ENCODE peak calls at places on chromosomes 13 and 19, in eight cellular contexts. N is HFFc6; L is ureter; E is lung microvascular endothelial cell; X is EH; U is fibroblast of pulmonary artery; S is RWPE1; W is stimulated activated CD8-positive, alpha-beta memory T cell treated with anti-CD3 and anti-CD28 coated beads, Interleukin-7, amount 100 ng/mL, for 1 hour. D is an unnamed sample.

GRCh38 chr13:30466358-30466714 is 600 bp upstream of the HMGB1 start:
- DNase-seq in W (no peak), U (no peak), S (peak), X (peak), L (no peak), E (no peak), N (peak), D (peak)

GRCh38 chr19:51751655-51752054 is at the start of gene FPR1:
- DNase-seq in L (no peak), N (no peak), E (no peak), W (no peak), U (peak), S (peak), X (no peak), D (peak)

GRCh38 chr19:46975918-46976782 is 43.5 kb upstream of the NPAS1 start:
- DNase-seq in L (peak), W (no peak), U (peak), E (peak), X (peak), N (peak), S (peak), D (peak)

GRCh38 chr13:29594710-29595379 is 643 bp downstream of the SLC7A1 start:
- DNase-seq in U (peak), E (peak), N (peak), S (peak), X (peak), W (peak), L (peak), D (peak)

GRCh38 chr13:44232729-44233128 is 140.9 kb upstream of the SERP2 start:
- DNase-seq in W (no peak), X (no peak), U (no peak), N (no peak), L (no peak), S (no peak), E (no peak), D (no peak)

GRCh38 chr13:109666656-109667448 is 119.5 kb downstream of the IRS2 start:
- DNase-seq in N (no peak), W (no peak), E (no peak), S (peak), U (peak), X (no peak), L (no peak), D (peak)

GRCh38 chr19:15199652-15200574 is 882 bp downstream of the NOTCH3 start:
- DNase-seq in L (no peak), S (no peak), N (no peak), W (no peak), X (peak), U (peak), E (no peak), D (no peak)

GRCh38 chr13:43129511-43130130 is 106.2 kb downstream of the DNAJC15 start:
- DNase-seq in W (no peak), E (no peak), S (no peak), L (no peak), X (no peak), U (no peak), N (no peak), D (no peak)

GRCh38 chr19:50836543-50837195 is 3.3 kb upstream of the KLK15 start:
- DNase-seq in U (no peak), X (no peak), E (no peak), L (no peak), S (no peak), W (no peak), N (no peak), D (no peak)

GRCh38 chr13:96991072-96991471 is 3.2 kb downstream of the OXGR1 start:
- DNase-seq in W (no peak), N (no peak), L (no peak), U (no peak), E (no peak), X (no peak), S (no peak), D (no peak)

GRCh38 chr19:15288146-15288963 is 44.0 kb downstream of the BRD4 start:
- DNase-seq in E (no peak), X (peak), U (no peak), S (no peak), L (no peak), N (peak), W (no peak), D (peak)

GRCh38 chr13:46687810-46688209 is 109.2 kb downstream of the ESD start:
- DNase-seq in U (peak), N (peak), S (peak), E (no peak), W (no peak), X (peak), L (no peak), D (peak)

GRCh38 chr13:75705395-75705794 is 69.3 kb downstream of the LMO7 start:
- DNase-seq in S (peak), X (peak), W (no peak), L (no peak), U (peak), E (peak), N (peak), D (no peak)

GRCh38 chr13:95660981-95661581 is 15.9 kb upstream of the DNAJC3 start:
- DNase-seq in L (no peak), U (peak), N (peak), E (peak), S (peak), X (peak), W (no peak), D (peak)

GRCh38 chr19:11064831-11065303 is 24.4 kb upstream of the LDLR start:
- DNase-seq in L (no peak), S (peak), N (no peak), E (no peak), U (no peak), X (no peak), W (no peak), D (no peak)

GRCh38 chr13:99344610-99345208 is 37.5 kb upstream of the GPR183 start:
- DNase-seq in E (no peak), N (no peak), U (no peak), L (no peak), X (no peak), S (no peak), W (no peak), D (no peak)

GRCh38 chr13:97141564-97142005 is 80.5 kb upstream of the MBNL2 start:
- DNase-seq in N (peak), S (peak), L (peak), U (peak), W (no peak), E (peak), X (peak), D (peak)

GRCh38 chr19:12794196-12794921 is 3.1 kb downstream of the JUNB start:
- DNase-seq in E (peak), S (no peak), N (no peak), W (no peak), U (peak), X (no peak), L (peak), D (no peak)

GRCh38 chr13:29613101-29613500 is 17.6 kb upstream of the SLC7A1 start:
- DNase-seq in E (no peak), W (no peak), L (no peak), S (no peak), N (no peak), X (no peak), U (no peak), D (no peak)

GRCh38 chr19:35249146-35249847 is 495 bp downstream of the LSR start:
- DNase-seq in W (no peak), L (no peak), X (no peak), S (peak), U (no peak), E (no peak), N (no peak), D (no peak)

GRCh38 chr19:45881082-45881908 is 4.6 kb downstream of the IRF2BP1 start:
- DNase-seq in L (no peak), X (no peak), S (no peak), W (no peak), N (no peak), E (no peak), U (no peak), D (no peak)

GRCh38 chr19:5466814-5467291 is 11.6 kb downstream of the ZNRF4 start:
- DNase-seq in L (peak), S (no peak), W (no peak), U (no peak), N (no peak), E (peak), X (no peak), D (peak)

GRCh38 chr19:6459356-6460098 is at the start of gene SLC25A23:
- DNase-seq in L (peak), S (peak), N (peak), U (peak), X (peak), W (no peak), E (peak), D (peak)

GRCh38 chr19:572891-573825 is 762 bp downstream of the BSG start:
- DNase-seq in E (peak), U (peak), L (peak), W (no peak), X (peak), N (peak), S (peak), D (peak)

GRCh38 chr13:93875527-93875926 is 604.0 kb downstream of the DCT start:
- DNase-seq in W (no peak), U (peak), L (no peak), X (peak), N (peak), S (no peak), E (no peak), D (no peak)

GRCh38 chr13:110417537-110417908 is 110.4 kb downstream of the COL4A2 start:
- DNase-seq in E (no peak), U (no peak), X (no peak), N (no peak), W (no peak), S (no peak), L (no peak), D (no peak)

GRCh38 chr13:20676213-20676612 is 27.3 kb upstream of the IL17D start:
- DNase-seq in S (no peak), X (no peak), E (no peak), N (no peak), L (no peak), U (no peak), W (no peak), D (no peak)

GRCh38 chr19:17394891-17395415 is 957 bp upstream of the CCDC194 start:
- DNase-seq in X (peak), W (peak), N (no peak), U (peak), L (no peak), E (peak), S (peak), D (peak)

GRCh38 chr19:44718441-44719261 is 19.7 kb downstream of the CEACAM16 start:
- DNase-seq in L (peak), X (peak), E (peak), U (peak), N (no peak), S (no peak), W (no peak), D (no peak)

GRCh38 chr19:2051771-2052704 is 994 bp upstream of the MKNK2 start:
- DNase-seq in U (no peak), X (peak), L (peak), N (no peak), S (no peak), W (no peak), E (peak), D (no peak)

GRCh38 chr19:6613711-6614110 is 22.8 kb upstream of the CD70 start:
- DNase-seq in N (no peak), X (no peak), W (no peak), E (peak), L (no peak), U (peak), S (peak), D (no peak)

GRCh38 chr19:42311612-42312160 is 1.4 kb upstream of the TMEM145 start:
- DNase-seq in W (no peak), E (no peak), X (peak), N (no peak), U (no peak), L (no peak), S (no peak), D (no peak)

GRCh38 chr19:12796146-12797071 is 5.1 kb downstream of the JUNB start:
- DNase-seq in N (peak), L (peak), W (peak), E (peak), U (peak), S (peak), X (peak), D (peak)